ENCODE peak calls at places on chromosomes 11 and 22, in four cellular contexts. O is suprapubic skin, G is MM.1S, Y is stomach. F is an unnamed sample.

GRCh38 chr22:29726104-29726503 is 6.3 kb downstream of the CABP7 start:
- DNase-seq in O (no peak), G (no peak), Y (no peak), F (no peak)

GRCh38 chr22:33781396-33781795 is 138.9 kb downstream of the LARGE1 start:
- DNase-seq in O (no peak), G (no peak), Y (no peak), F (no peak)

GRCh38 chr22:37288521-37288920 is 6.2 kb downstream of the CYTH4 start:
- DNase-seq in O (no peak), G (no peak), Y (no peak), F (no peak)

GRCh38 chr22:42994276-42994916 is 20.6 kb downstream of the PACSIN2 start:
- DNase-seq in O (peak), G (no peak), Y (peak), F (no peak)

GRCh38 chr11:6611092-6612007 is 666 bp downstream of the TAF10 start:
- DNase-seq in O (peak), G (no peak), Y (no peak), F (peak)

GRCh38 chr22:47231759-47232158 is 469.3 kb downstream of the TBC1D22A start:
- DNase-seq in O (no peak), G (no peak), Y (no peak), F (no peak)

GRCh38 chr22:35872451-35872850 is 154.8 kb downstream of the APOL5 start:
- DNase-seq in O (no peak), G (no peak), Y (no peak), F (no peak)

GRCh38 chr11:110077866-110078325 is 15.3 kb upstream of the ZC3H12C start:
- DNase-seq in O (no peak), G (no peak), Y (no peak), F (peak)

GRCh38 chr11:23226331-23226909 is 366.1 kb upstream of the CCDC179 start:
- DNase-seq in O (no peak), G (no peak), Y (no peak), F (no peak)

GRCh38 chr22:32720924-32721323 is 80.6 kb upstream of the TIMP3 start:
- DNase-seq in O (no peak), G (no peak), Y (no peak), F (no peak)

GRCh38 chr11:130636672-130637463 is 188.4 kb downstream of the ADAMTS15 start:
- DNase-seq in O (no peak), G (no peak), Y (no peak), F (no peak)

GRCh38 chr11:103618532-103618931 is 417.9 kb upstream of the DDI1 start:
- DNase-seq in O (no peak), G (no peak), Y (no peak), F (no peak)

GRCh38 chr11:61756452-61757212 is 4.2 kb downstream of the MYRF start:
- DNase-seq in O (no peak), G (no peak), Y (peak), F (peak)

GRCh38 chr22:22816171-22816514 is 71.5 kb upstream of the IGLL5 start:
- DNase-seq in O (no peak), G (no peak), Y (no peak), F (no peak)
- TF ChIP-seq CTCF in O (no peak), G (no peak), Y (no peak), F (no peak)

GRCh38 chr11:45748801-45749200 is 56.1 kb upstream of the SLC35C1 start:
- DNase-seq in O (no peak), G (no peak), Y (no peak), F (no peak)
- TF ChIP-seq CTCF in O (no peak), G (no peak), Y (no peak), F (no peak)

DNA sequence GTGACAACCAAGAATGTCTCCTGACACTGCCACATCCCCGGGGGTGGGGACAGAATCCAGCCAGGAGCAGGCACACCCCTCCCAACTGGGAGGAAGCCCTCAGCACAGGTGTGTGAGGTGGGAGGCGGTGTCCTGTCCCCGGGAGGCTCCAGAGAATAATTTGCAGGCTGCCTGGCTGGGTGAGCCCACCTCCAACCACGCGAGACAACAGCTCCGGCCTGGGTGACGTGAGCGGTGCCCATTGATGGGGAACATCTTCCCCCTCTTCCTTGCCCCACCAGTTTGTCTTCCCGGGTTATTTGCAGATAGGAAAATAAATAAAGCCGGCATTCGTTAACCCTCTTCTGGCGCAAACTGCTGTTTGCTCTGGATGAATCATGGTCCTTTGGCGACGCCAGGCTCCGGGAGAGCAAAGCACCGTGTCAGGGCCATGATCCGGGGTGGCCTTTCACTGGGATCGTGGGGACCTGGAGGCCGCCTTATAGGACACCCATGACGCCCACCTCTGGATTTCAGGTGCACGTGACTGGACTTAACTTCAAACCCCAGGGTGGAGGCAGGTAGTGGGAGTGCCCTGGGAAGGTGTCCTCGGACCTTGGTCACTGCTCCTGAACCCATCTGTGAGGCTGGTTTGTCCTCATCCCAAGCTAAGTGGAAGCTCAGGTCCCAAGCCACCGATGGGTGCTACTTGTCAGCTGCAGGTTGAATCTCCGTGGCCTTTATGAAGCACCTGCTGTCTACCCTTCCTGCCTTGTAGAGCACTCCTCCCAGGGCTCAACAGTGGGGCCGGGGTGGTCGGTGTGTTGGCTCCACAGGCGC is 13.9 kb downstream of the CCND1 start:
- DNase-seq in O (peak), G (no peak), Y (no peak), F (no peak)
- TF ChIP-seq CTCF in O (no peak), G (no peak), Y (no peak), F (no peak)

GRCh38 chr11:12099132-12099873 is 11.1 kb upstream of the MICAL2 start:
- DNase-seq in O (no peak), G (no peak), Y (no peak), F (no peak)
- TF ChIP-seq CTCF in O (no peak), G (peak), Y (no peak), F (no peak)

GRCh38 chr11:106276859-106277436 is 199.5 kb downstream of the AASDHPPT start:
- DNase-seq in O (no peak), G (no peak), Y (no peak), F (no peak)
- TF ChIP-seq CTCF in O (no peak), G (peak), Y (no peak), F (no peak)

GRCh38 chr11:93741094-93741881 is at the start of the genes C11orf54 and TAF1D:
- DNase-seq in O (peak), G (peak), Y (peak), F (peak)
- TF ChIP-seq CTCF in O (no peak), G (no peak), Y (peak), F (no peak)

DNA sequence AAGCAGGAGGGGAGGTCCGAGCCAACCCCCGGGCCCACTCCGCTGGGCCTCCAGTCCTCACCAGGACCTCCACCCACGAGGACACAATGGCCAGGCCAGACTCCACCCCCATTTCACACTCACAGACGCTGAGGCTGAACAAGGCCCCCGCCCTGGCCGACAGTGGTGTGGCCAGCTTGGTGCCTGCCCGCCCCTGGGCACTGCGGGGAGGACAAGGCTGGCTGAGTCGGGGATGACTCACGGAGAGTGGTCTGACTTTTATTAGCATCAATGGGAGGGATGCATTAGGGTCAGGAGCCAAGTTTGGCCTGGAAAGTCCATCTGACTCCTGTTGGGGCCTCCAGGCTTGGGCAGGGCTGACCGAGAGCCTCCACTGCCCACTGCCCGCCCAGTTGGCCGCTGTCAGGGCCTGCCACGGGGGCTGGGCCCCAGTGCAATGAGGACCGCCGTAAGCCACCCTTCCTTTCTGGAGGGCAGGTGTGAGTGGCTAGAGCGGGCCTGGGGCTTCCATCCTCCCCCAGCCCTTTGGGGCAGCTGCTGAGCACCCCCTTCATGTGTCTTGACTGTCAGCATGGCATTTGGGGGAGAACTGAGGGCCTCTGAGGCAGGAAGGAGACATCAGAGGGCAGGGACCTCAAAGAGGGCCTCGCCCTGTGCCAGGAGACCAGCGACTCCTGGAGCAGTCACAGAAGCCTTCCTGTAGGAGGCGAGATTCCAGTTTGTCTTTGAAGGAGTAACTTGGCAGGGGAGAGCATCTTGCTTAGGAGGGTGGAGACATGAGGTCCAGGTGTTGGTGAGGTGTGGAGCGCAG is 10.6 kb downstream of the TSPAN32 start:
- DNase-seq in O (peak), G (no peak), Y (no peak), F (no peak)
- TF ChIP-seq CTCF in O (no peak), G (no peak), Y (no peak), F (no peak)

DNA sequence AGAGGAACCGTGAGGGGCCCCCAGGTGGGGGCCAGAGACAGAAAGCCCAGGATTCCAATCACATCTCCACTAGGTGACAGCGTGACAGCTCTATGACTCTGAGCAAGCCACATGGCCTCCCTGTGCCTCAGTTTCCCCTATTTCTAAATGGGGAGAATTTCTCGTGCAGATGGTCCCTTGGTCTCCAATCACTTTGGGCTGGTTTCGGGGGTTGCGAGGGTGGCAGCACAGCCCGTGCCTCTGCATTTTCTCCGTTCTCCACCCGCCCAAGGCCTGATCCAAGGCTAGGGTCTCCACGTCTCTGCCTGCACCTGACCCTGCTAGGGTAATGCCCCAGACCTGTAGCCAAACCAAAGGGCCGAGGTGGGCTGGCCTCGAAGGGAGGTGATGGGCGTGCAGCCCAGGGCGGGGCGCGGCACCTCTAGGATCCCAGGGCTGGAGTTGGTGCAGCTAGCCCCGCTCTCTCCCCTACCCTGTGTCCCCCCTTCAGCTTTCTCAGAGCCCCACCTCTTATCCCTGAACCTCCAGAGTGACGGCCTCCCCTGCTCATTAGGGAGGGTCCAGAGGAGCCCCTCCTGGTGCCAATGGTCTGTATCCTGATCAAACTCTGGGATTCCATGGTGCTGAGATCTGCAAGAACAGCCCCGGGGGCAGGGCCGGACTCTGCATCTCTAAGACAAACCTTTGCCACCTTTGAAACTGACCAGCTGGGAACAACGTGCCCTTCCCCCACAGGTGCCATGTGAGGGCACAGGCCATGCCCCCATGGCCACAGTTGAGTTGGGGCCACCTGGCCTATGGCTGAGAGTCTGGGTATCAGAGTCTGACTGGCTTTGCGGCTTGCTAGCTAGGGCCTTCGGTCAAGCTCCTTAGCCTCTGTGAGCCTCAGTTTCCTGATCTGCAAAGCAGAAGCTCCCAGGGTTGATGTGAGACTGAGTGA is 22.9 kb upstream of the CBX7 start:
- DNase-seq in O (no peak), G (no peak), Y (no peak), F (no peak)
- TF ChIP-seq CTCF in O (no peak), G (no peak), Y (no peak), F (no peak)